ENCODE peak calls at places on chromosomes 7 and 10, in nine cellular contexts. G is HFF-Myc; W is D341Med; C is AG09319; N is C1 segment of cervical spinal cord; H is stimulated activated CD4-positive, alpha-beta T cell treated with anti-CD3 and anti-CD28 coated beads, Interleukin-15, amount 100 ng/mL, for 24 hours; K is HepG2; M is NCI-H1694 treated with DMSO at 0.1 percent for 48 hours; Q is NCI-H1092. U is an unnamed sample.

GRCh38 chr7:135238112-135238744 is 4.6 kb downstream of the STRA8 start:
- DNase-seq in W (peak; percentile 61), M (no peak), H (peak; percentile 26), Q (no peak), G (no peak), K (no peak), N (no peak), C (no peak), U (no peak)

GRCh38 chr7:23277359-23277989 is 21.7 kb upstream of the MALSU1 start:
- DNase-seq in G (peak; percentile 50), K (peak; percentile 76), M (peak; percentile 73), C (peak; percentile 37), H (peak; percentile 25), W (peak; percentile 64), N (peak; percentile 20), Q (peak; percentile 47), U (peak; percentile 31)

GRCh38 chr10:22986771-22987542 is 59.1 kb downstream of the ARMC3 start:
- DNase-seq in K (peak; percentile 6), Q (no peak), M (peak; percentile 38), C (no peak), N (no peak), G (no peak), W (no peak), H (no peak), U (peak; percentile 37)

GRCh38 chr7:16169537-16169936 is 251.8 kb downstream of the CRPPA start:
- DNase-seq in H (no peak), Q (no peak), M (no peak), C (no peak), G (no peak), N (no peak), W (no peak), K (no peak), U (no peak)

GRCh38 chr10:86668297-86669165 is at the start of gene LDB3:
- DNase-seq in H (no peak), N (peak; percentile 33), K (no peak), Q (peak; percentile 60), M (no peak), W (peak; percentile 41), G (no peak), C (no peak), U (no peak)

GRCh38 chr7:147992698-147993097 is 597.9 kb upstream of the C7orf33 start:
- DNase-seq in C (no peak), N (no peak), M (no peak), W (no peak), Q (no peak), K (no peak), H (no peak), G (no peak), U (no peak)

GRCh38 chr10:68902382-68902781 is 1.3 kb downstream of the DDX50 start:
- DNase-seq in N (no peak), W (no peak), G (no peak), M (no peak), H (no peak), K (no peak), C (no peak), Q (no peak), U (no peak)

GRCh38 chr7:20064974-20065862 is 152.0 kb downstream of the MACC1 start:
- DNase-seq in W (no peak), K (no peak), G (no peak), Q (no peak), N (no peak), M (no peak), C (no peak), H (peak; percentile 5), U (peak; percentile 87)

GRCh38 chr7:134842062-134842461 is 62.6 kb downstream of the CALD1 start:
- DNase-seq in W (no peak), N (no peak), C (no peak), Q (no peak), H (no peak), M (no peak), G (no peak), K (no peak), U (no peak)

GRCh38 chr7:93159490-93159889 is 11.3 kb upstream of the SAMD9L start:
- DNase-seq in Q (no peak), H (no peak), M (no peak), C (no peak), N (no peak), G (no peak), K (no peak), W (no peak), U (no peak)

GRCh38 chr7:101804642-101805401 is 12.6 kb upstream of the CUX1 start:
- DNase-seq in M (no peak), H (peak; percentile 11), W (no peak), G (no peak), Q (no peak), N (no peak), K (no peak), C (no peak), U (no peak)

GRCh38 chr10:2981361-2981801 is 86.0 kb upstream of the PFKP start:
- DNase-seq in W (no peak), Q (no peak), H (no peak), K (no peak), G (no peak), N (no peak), C (no peak), M (no peak), U (no peak)

GRCh38 chr7:12719141-12719919 is 31.9 kb downstream of the ARL4A start:
- DNase-seq in G (peak; percentile 21), K (no peak), N (no peak), M (no peak), Q (no peak), W (no peak), H (no peak), C (peak; percentile 38), U (no peak)

GRCh38 chr10:15678851-15679250 is 40.9 kb downstream of the ITGA8 start:
- DNase-seq in H (no peak), N (no peak), G (no peak), C (no peak), W (no peak), M (no peak), Q (no peak), K (no peak), U (no peak)

GRCh38 chr7:129176853-129177369 is 11.5 kb upstream of the SMO start:
- DNase-seq in G (no peak), C (no peak), N (no peak), H (no peak), Q (no peak), M (peak; percentile 14), K (no peak), W (no peak), U (no peak)